ENCODE peak calls at places on chromosomes 5 and 9, in six cellular contexts. X is kidney, E is PC-9, O is body of pancreas, T is ovary, J is SJSA1. H is an unnamed sample. For H3K4me1, the result is how much of the 10 kb centered on the place peaks cover.

GRCh38 chr9:109478204-109478563 is 19.9 kb downstream of the PTPN3 start:
- DNase-seq in E (no peak), T (no peak), O (no peak), J (no peak), X (no peak), H (no peak)

GRCh38 chr5:98460536-98460935 is 312.9 kb upstream of the RGMB start:
- DNase-seq in O (no peak), X (no peak), E (no peak), T (no peak), J (no peak), H (no peak)

GRCh38 chr9:129349571-129349947 is 171.5 kb upstream of the IER5L start:
- DNase-seq in T (no peak), J (no peak), E (no peak), X (no peak), O (no peak), H (no peak)

GRCh38 chr5:120446896-120447295 is 17.2 kb upstream of the PRR16 start:
- DNase-seq in X (no peak), T (no peak), O (no peak), J (no peak), E (no peak), H (no peak)

GRCh38 chr5:169001392-169001791 is 299.5 kb downstream of the SLIT3 start:
- DNase-seq in O (no peak), T (no peak), X (no peak), E (no peak), J (no peak), H (no peak)

GRCh38 chr5:10535237-10535530 is 28.7 kb upstream of the ANKRD33B start:
- DNase-seq in O (no peak), X (peak), E (no peak), J (no peak), T (no peak), H (no peak)

GRCh38 chr5:158265931-158266710 is 407.2 kb upstream of the CLINT1 start:
- DNase-seq in J (no peak), E (no peak), X (no peak), O (no peak), T (no peak), H (no peak)

GRCh38 chr5:10310073-10310779 is 2.5 kb upstream of the CMBL start:
- DNase-seq in E (peak), J (no peak), X (no peak), O (peak), T (peak), H (no peak)

GRCh38 chr5:51378778-51379652 is 4.2 kb upstream of the ISL1 start:
- DNase-seq in T (no peak), J (no peak), E (peak), X (no peak), O (peak), H (no peak)

GRCh38 chr9:73565833-73566465 is 414.3 kb downstream of the ANXA1 start:
- DNase-seq in J (no peak), O (no peak), E (peak), T (no peak), X (peak), H (no peak)

GRCh38 chr9:134967547-134967930 is 49.8 kb upstream of the FCN1 start:
- DNase-seq in E (no peak), J (no peak), O (no peak), T (peak), X (peak), H (no peak)

GRCh38 chr5:146188358-146188757 is 5.9 kb upstream of the LARS1 start:
- DNase-seq in J (no peak), E (no peak), O (no peak), X (no peak), T (no peak), H (no peak)

GRCh38 chr9:38382141-38382540 is 10.4 kb upstream of the ALDH1B1 start:
- DNase-seq in O (no peak), E (no peak), T (no peak), X (no peak), J (no peak), H (no peak)

GRCh38 chr5:40832345-40832744 is 2.7 kb downstream of the RPL37 start:
- DNase-seq in O (no peak), E (no peak), J (no peak), X (no peak), T (no peak), H (no peak)

GRCh38 chr9:130445268-130445983 is 665 bp downstream of the ASS1 start:
- DNase-seq in O (peak), E (peak), J (no peak), X (peak), T (peak), H (no peak)

GRCh38 chr5:7850533-7851239 is at the start of gene CFAP90:
- DNase-seq in E (no peak), O (peak), J (peak), T (peak), X (peak), H (no peak)

GRCh38 chr5:96463106-96463505 is 30.1 kb upstream of the PCSK1 start:
- DNase-seq in X (no peak), T (no peak), J (no peak), E (no peak), O (no peak), H (no peak)

GRCh38 chr5:158026248-158027031 is 167.5 kb upstream of the CLINT1 start:
- DNase-seq in E (no peak), O (no peak), J (no peak), T (no peak), X (no peak), H (no peak)

GRCh38 chr5:14595189-14595588 is 13.6 kb downstream of the OTULINL start:
- DNase-seq in E (no peak), T (no peak), J (no peak), O (no peak), X (no peak), H (peak)

GRCh38 chr5:139633295-139634027 is 14.7 kb upstream of the CXXC5 start:
- DNase-seq in X (peak), J (peak), T (peak), E (peak), O (peak), H (peak)

GRCh38 chr9:69463497-69464068 is 138.6 kb downstream of the ENTREP1 start:
- DNase-seq in E (no peak), T (no peak), J (no peak), X (no peak), O (no peak), H (no peak)

GRCh38 chr5:132484386-132484715 is 6.2 kb downstream of the IRF1 start:
- DNase-seq in J (no peak), E (no peak), T (no peak), O (no peak), X (no peak), H (no peak)

GRCh38 chr5:89105171-89105695 is 222.2 kb upstream of the MEF2C start:
- DNase-seq in T (no peak), E (no peak), J (no peak), O (no peak), X (no peak), H (no peak)

GRCh38 chr5:76701298-76701697 is 14.6 kb upstream of the F2R start:
- DNase-seq in E (no peak), T (no peak), O (no peak), J (no peak), X (no peak), H (no peak)

DNA sequence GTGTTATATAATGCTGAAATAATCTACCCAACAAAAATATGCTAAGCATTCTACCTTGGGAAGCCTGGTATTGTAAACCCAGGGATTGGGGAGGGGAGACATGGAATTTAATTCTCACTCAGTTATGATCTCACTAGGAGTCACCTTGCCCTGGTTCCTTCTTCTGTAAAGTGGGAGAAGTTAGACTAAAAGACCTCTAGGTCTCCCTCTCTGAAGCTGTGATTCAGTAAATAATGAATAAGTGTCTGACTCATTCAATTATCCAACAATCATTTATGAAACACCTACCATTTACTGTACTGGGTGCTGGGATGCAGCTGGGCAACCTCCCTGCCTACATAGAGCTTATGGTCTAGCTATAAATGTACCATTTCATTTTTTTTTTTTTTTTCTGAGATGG is 20.2 kb upstream of the SPARC start:
- DNase-seq in T (no peak), X (no peak), E (no peak), J (no peak), O (no peak), H (no peak)
- H3K4me1 ChIP-seq in T (under half), X (under half), E (under half), J (under half), O (under half), H (under half)

GRCh38 chr5:178392386-178392785 is 159.8 kb upstream of the PHYKPL start:
- DNase-seq in T (no peak), E (no peak), J (peak), O (no peak), X (peak), H (no peak)
- H3K27ac ChIP-seq in T (no peak), E (no peak), J (no peak), O (no peak), X (no peak), H (no peak)

DNA sequence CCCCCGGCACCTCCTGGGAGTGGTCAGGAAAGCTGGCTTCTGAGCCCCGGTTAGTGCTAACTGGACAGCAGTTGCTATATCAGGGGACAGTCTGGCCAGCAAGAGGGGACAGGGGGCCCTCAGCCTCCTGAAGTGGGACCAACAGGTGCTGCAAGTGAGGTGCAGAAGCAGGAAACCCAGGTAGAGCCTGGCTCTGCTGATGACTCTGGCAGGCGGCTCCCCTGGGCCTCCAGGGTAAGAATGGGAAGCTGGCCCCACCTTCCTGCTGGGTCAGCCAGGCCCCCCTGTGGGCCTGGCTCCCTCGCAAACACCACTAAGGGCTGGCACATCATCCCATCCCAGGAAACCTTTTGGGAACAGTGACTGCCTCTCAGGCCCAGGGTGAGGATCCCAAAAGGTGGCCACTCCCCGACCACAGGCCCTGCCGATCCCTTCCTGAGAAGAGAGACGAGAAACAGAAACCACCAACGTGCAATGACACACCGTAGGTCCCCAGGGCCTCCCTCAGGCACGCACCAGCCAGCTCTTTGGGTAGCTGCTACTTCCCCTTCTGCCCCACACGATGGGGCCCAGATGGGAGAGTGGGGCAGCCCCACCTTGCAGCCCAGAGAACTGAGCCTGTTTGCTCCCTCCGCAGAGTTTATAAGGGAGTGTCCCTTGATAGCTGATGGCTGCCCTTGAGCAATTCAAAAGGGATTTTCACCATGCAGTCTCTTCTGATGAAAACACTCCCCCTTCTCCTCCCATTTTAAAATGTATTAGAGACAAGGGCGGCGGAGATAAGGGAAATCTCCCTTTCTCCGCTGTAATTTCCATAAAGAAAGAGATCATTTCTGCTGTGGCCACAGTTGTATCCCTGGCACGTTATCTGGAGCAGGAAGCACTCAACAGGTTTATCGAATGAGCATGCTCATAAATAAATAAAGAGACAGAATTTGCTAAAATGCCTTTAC is 76.8 kb downstream of the STK10 start:
- DNase-seq in O (no peak), X (peak), E (peak), J (peak), T (no peak), H (peak)
- H3K4me3 ChIP-seq in O (no peak), X (no peak), E (no peak), J (peak), T (no peak), H (peak)

GRCh38 chr9:136081113-136081825 is 13.8 kb downstream of the NACC2 start:
- DNase-seq in E (no peak), T (no peak), J (no peak), X (peak), O (no peak), H (no peak)
- H3K4me1 ChIP-seq in E (under half), T (under half), J (under half), X (under half), O (under half), H (under half)

GRCh38 chr9:133057006-133057405 is 4.8 kb upstream of the CEL start:
- DNase-seq in T (no peak), X (peak), J (no peak), O (peak), E (no peak), H (no peak)
- H3K27ac ChIP-seq in T (no peak), X (no peak), J (no peak), O (peak), E (no peak), H (no peak)

H was measured in CD8-positive, alpha-beta T cell.